ENCODE peak calls at places on chromosomes 6 and 20, in six cellular contexts. H, L, I, N, D and M are unnamed samples.

GRCh38 chr6:159035891-159036290 is 8.9 kb downstream of the TAGAP start:
- DNase-seq in H (no peak), L (no peak), I (no peak), N (no peak), D (no peak), M (no peak)

GRCh38 chr6:12258591-12258990 is 31.6 kb upstream of the EDN1 start:
- DNase-seq in H (no peak), L (no peak), I (no peak), N (no peak), D (no peak), M (no peak)

GRCh38 chr6:131909408-131910218 is 41.6 kb downstream of the CCN2 start:
- DNase-seq in H (peak; percentile 67), L (peak; percentile 47), I (peak; percentile 68), N (peak; percentile 57), D (peak; percentile 68), M (peak; percentile 60)

GRCh38 chr20:47735412-47736400 is 49.6 kb downstream of the SULF2 start:
- DNase-seq in H (peak; percentile 97), L (no peak), I (peak; percentile 82), N (no peak), D (no peak), M (no peak)

GRCh38 chr20:63620991-63621390 is 5.9 kb downstream of the GMEB2 start:
- DNase-seq in H (no peak), L (no peak), I (no peak), N (no peak), D (no peak), M (no peak)

GRCh38 chr6:118468682-118469465 is 79.2 kb upstream of the PLN start:
- DNase-seq in H (no peak), L (no peak), I (peak; percentile 70), N (no peak), D (no peak), M (no peak)

GRCh38 chr6:22106445-22106844 is 190.4 kb downstream of the PRL start:
- DNase-seq in H (no peak), L (no peak), I (no peak), N (no peak), D (no peak), M (no peak)

GRCh38 chr6:86609549-86610388 is 327.6 kb upstream of the HTR1E start:
- DNase-seq in H (peak; percentile 23), L (no peak), I (no peak), N (no peak), D (no peak), M (no peak)

GRCh38 chr20:33061626-33062025 is 7.9 kb downstream of the BPIFB3 start:
- DNase-seq in H (no peak), L (no peak), I (no peak), N (no peak), D (no peak), M (no peak)

GRCh38 chr6:138986578-138986977 is 1.5 kb downstream of the REPS1 start:
- DNase-seq in H (peak; percentile 42), L (no peak), I (peak; percentile 36), N (no peak), D (no peak), M (no peak)

GRCh38 chr6:157240059-157240959 is 83.0 kb downstream of the TMEM242 start:
- DNase-seq in H (no peak), L (no peak), I (peak; percentile 40), N (no peak), D (peak; percentile 47), M (no peak)

GRCh38 chr20:1331101-1331500 is 2.2 kb upstream of the SDCBP2 start:
- DNase-seq in H (no peak), L (no peak), I (no peak), N (no peak), D (no peak), M (no peak)

GRCh38 chr6:27183082-27183832 is 64.2 kb upstream of the PRSS16 start:
- DNase-seq in H (no peak), L (no peak), I (no peak), N (no peak), D (no peak), M (no peak)

GRCh38 chr6:111068116-111068897 is 19.0 kb upstream of the SLC16A10 start:
- DNase-seq in H (no peak), L (no peak), I (no peak), N (no peak), D (no peak), M (no peak)

GRCh38 chr6:46452312-46452917 is 38.8 kb downstream of the RCAN2 start:
- DNase-seq in H (no peak), L (no peak), I (no peak), N (no peak), D (no peak), M (peak; percentile 1)

GRCh38 chr20:45402946-45403345 is 5.1 kb upstream of the DBNDD2 start:
- DNase-seq in H (no peak), L (no peak), I (peak; percentile 81), N (no peak), D (no peak), M (no peak)

GRCh38 chr6:125236536-125237327 is 65.0 kb downstream of the HDDC2 start:
- DNase-seq in H (peak; percentile 81), L (no peak), I (peak; percentile 68), N (no peak), D (no peak), M (no peak)

GRCh38 chr6:77181749-77182148 is 281.5 kb downstream of the HTR1B start:
- DNase-seq in H (no peak), L (no peak), I (no peak), N (no peak), D (no peak), M (no peak)

GRCh38 chr20:64226686-64227576 is 28.6 kb upstream of the PCMTD2 start:
- DNase-seq in H (no peak), L (no peak), I (no peak), N (no peak), D (no peak), M (no peak)

GRCh38 chr20:31894980-31895675 is 24.7 kb downstream of the TTLL9 start:
- DNase-seq in H (peak; percentile 95), L (no peak), I (peak; percentile 59), N (no peak), D (no peak), M (peak; percentile 50)

GRCh38 chr6:116969211-116969863 is 92.3 kb downstream of the RFX6 start:
- DNase-seq in H (peak; percentile 70), L (peak; percentile 3), I (peak; percentile 61), N (peak; percentile 57), D (peak; percentile 46), M (peak; percentile 17)

GRCh38 chr6:130760006-130760405 is 67.2 kb upstream of the SMLR1 start:
- DNase-seq in H (no peak), L (no peak), I (peak; percentile 56), N (peak; percentile 44), D (peak; percentile 27), M (no peak)

GRCh38 chr20:34334654-34335407 is 28.2 kb upstream of the ITCH start:
- DNase-seq in H (no peak), L (no peak), I (no peak), N (no peak), D (peak; percentile 45), M (peak; percentile 83)

GRCh38 chr6:56510984-56511531 is 131.6 kb downstream of the DST start:
- DNase-seq in H (no peak), L (no peak), I (no peak), N (no peak), D (no peak), M (no peak)

GRCh38 chr6:85078071-85078470 is 313.7 kb upstream of the TBX18 start:
- DNase-seq in H (no peak), L (peak; percentile 39), I (peak; percentile 94), N (peak; percentile 26), D (peak; percentile 22), M (no peak)

GRCh38 chr6:145963216-145964068 is 716 bp downstream of the SHPRH start:
- DNase-seq in H (peak; percentile 76), L (no peak), I (peak; percentile 63), N (peak; percentile 1), D (peak; percentile 9), M (peak; percentile 43)

GRCh38 chr6:85498596-85499258 is 48.8 kb downstream of the NT5E start:
- DNase-seq in H (no peak), L (no peak), I (peak; percentile 61), N (peak; percentile 19), D (no peak), M (no peak)